ENCODE peak calls at places on chromosomes 6 and 20, in six cellular contexts. T is A549, K is GM13976, L is fibroblast of pulmonary artery, U is prostate gland, F is HepG2. S is an unnamed sample.

GRCh38 chr6:13355043-13355945 is 27.0 kb upstream of the TBC1D7 start:
- DNase-seq in U (peak), T (no peak), K (no peak), L (peak), F (peak), S (no peak)

GRCh38 chr6:91299544-91300491 is 712.9 kb upstream of the MAP3K7 start:
- DNase-seq in K (no peak), F (no peak), T (no peak), L (peak), U (no peak), S (no peak)

GRCh38 chr6:17907467-17908229 is 79.8 kb downstream of the KIF13A start:
- DNase-seq in U (peak), L (peak), F (peak), K (no peak), T (peak), S (no peak)

GRCh38 chr6:10587694-10588392 is 66.7 kb downstream of the GCNT2 start:
- DNase-seq in U (no peak), L (no peak), K (no peak), F (no peak), T (no peak), S (no peak)

GRCh38 chr6:74871757-74872156 is 334.1 kb downstream of the COL12A1 start:
- DNase-seq in L (peak), U (no peak), K (no peak), F (no peak), T (no peak), S (no peak)

GRCh38 chr6:47134476-47135189 is 92.5 kb upstream of the ADGRF1 start:
- DNase-seq in K (no peak), F (peak), T (peak), U (peak), L (peak), S (no peak)

GRCh38 chr20:11705512-11705911 is 212.2 kb upstream of the BTBD3 start:
- DNase-seq in K (no peak), T (no peak), L (no peak), F (no peak), U (no peak), S (no peak)

GRCh38 chr20:24608926-24609667 is 139.7 kb downstream of the SYNDIG1 start:
- DNase-seq in K (no peak), L (peak), T (no peak), F (no peak), U (no peak), S (no peak)

GRCh38 chr6:20319520-20320357 is 81.9 kb upstream of the E2F3 start:
- DNase-seq in K (peak), U (no peak), L (no peak), F (no peak), T (no peak), S (no peak)

GRCh38 chr20:32064667-32065066 is 12.6 kb downstream of the HCK start:
- DNase-seq in L (no peak), F (no peak), T (no peak), K (peak), U (no peak), S (no peak)

GRCh38 chr20:842547-842940 is 9.0 kb downstream of the FAM110A start:
- DNase-seq in T (no peak), K (no peak), F (no peak), U (no peak), L (no peak), S (no peak)

GRCh38 chr6:14799928-14800327 is 445.9 kb upstream of the JARID2 start:
- DNase-seq in K (peak), U (peak), L (peak), T (peak), F (peak), S (peak)

GRCh38 chr6:126805861-126806260 is 312.6 kb upstream of the RSPO3 start:
- DNase-seq in F (no peak), L (peak), T (no peak), U (no peak), K (no peak), S (no peak)

GRCh38 chr6:118641042-118641441 is 10.3 kb downstream of the CEP85L start:
- DNase-seq in U (no peak), K (no peak), L (no peak), T (no peak), F (no peak), S (no peak)

GRCh38 chr6:68642081-68642480 is 7.0 kb downstream of the ADGRB3 start:
- DNase-seq in L (no peak), T (no peak), K (no peak), F (no peak), U (no peak), S (no peak)
- TF ChIP-seq CTCF in L (no peak), T (no peak), K (no peak), F (no peak), U (no peak), S (no peak)

GRCh38 chr6:89025633-89026032 is 54.9 kb upstream of the PNRC1 start:
- DNase-seq in K (no peak), L (no peak), T (no peak), F (no peak), U (no peak), S (no peak)

GRCh38 chr6:89026151-89026550 is 54.4 kb upstream of the PNRC1 start:
- DNase-seq in K (no peak), T (no peak), U (no peak), L (no peak), F (no peak), S (no peak)

GRCh38 chr6:89023591-89024441 is 56.7 kb upstream of the PNRC1 start:
- DNase-seq in F (no peak), U (no peak), L (peak), K (no peak), T (no peak), S (no peak)

GRCh38 chr6:89022747-89023289 is 57.7 kb upstream of the PNRC1 start:
- DNase-seq in U (peak), T (no peak), K (no peak), F (no peak), L (peak), S (no peak)

GRCh38 chr6:89024456-89024855 is 56.1 kb upstream of the PNRC1 start:
- DNase-seq in L (no peak), F (no peak), T (no peak), U (no peak), K (no peak), S (no peak)
- TF ChIP-seq CTCF in L (no peak), F (no peak), T (no peak), U (no peak), K (no peak), S (no peak)

GRCh38 chr20:50837532-50838321 is 42.9 kb downstream of the BCAS4 start:
- DNase-seq in T (no peak), L (peak), K (peak), F (no peak), U (peak), S (no peak)

GRCh38 chr20:50842821-50843220 is 48.0 kb downstream of the BCAS4 start:
- DNase-seq in T (no peak), U (no peak), L (no peak), F (no peak), K (no peak), S (no peak)

GRCh38 chr20:50834599-50835005 is 39.7 kb downstream of the BCAS4 start:
- DNase-seq in U (no peak), L (peak), K (no peak), T (no peak), F (peak), S (no peak)

GRCh38 chr20:50838322-50838625 is 43.4 kb downstream of the BCAS4 start:
- DNase-seq in T (no peak), U (no peak), F (no peak), K (no peak), L (no peak), S (no peak)

DNA sequence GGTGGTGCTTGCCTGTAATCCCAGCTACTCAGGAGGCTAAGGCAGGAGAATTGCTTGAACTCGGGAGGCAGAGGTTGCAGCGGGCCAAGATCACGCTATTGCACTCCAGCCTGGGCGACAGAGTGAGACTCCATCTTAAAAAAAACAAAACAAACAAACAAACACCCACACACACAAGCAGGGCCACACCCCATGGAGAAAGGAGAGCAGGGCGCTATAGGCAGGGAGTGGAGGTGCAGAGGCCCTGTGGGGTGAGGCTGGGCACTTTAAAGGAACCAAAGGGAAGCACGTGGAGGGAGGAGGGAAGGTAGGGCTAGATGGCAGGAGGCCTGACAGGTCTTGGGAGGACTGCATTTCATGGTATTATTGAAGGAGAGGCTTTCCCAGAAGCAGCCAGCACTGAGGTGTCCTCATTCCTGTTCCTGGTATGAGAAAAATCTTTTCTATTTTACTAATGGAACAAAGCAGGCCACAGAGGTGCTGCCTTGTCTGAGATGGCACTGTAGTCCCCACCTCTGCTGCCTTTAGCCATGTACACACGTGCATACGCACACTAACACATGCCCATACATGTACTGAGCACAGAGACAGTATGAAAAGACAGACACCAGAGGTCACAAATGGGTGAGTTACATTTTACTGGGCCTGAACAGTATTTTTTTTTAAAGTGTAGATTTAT is 44.0 kb downstream of the BCAS4 start:
- DNase-seq in U (peak), T (no peak), K (no peak), L (no peak), F (no peak), S (no peak)
- TF ChIP-seq CTCF in U (no peak), T (no peak), K (no peak), L (no peak), F (no peak), S (no peak)

GRCh38 chr6:33040157-33040556 is 30.8 kb upstream of the HLA-DOA start:
- DNase-seq in T (no peak), F (no peak), L (no peak), U (no peak), K (no peak), S (no peak)
- TF ChIP-seq CTCF in T (no peak), F (no peak), L (no peak), U (no peak), K (no peak), S (no peak)

DNA sequence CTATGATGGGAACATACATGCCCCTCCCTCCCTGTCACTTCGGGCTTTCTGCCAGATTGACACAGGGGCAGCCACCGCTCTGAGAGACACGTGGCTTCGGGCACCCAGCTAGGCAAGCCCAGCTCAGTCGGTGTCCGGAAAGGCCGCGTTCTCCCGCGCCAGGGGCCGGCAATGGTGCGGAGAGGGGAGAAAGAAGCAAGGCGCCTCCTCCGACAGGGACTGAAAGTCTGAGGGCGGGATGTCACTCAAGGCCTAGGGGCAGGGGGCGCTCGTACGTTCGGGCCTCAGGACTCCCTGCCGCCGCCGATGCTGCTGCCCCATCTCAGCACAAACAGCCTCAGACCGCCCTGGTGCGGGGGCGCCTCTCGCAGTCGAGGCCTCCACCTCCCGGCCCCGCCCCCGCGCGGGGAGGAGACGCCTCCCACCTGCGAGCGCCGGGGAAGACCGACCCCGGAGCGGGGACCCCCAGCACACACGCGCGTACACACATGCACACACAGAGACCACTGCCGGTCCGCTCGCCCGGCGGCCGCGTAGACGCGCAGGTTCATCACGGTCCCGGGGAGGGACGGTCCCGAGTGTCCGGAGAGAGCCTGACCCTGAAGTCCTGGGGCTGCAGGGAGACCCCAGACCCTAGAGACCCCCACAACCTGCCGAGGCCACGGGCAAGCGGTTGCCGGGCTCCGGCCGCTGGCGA is 1.9 kb downstream of the GRM4 start:
- DNase-seq in K (peak), U (no peak), F (peak), T (peak), L (no peak), S (peak)
- TF ChIP-seq CTCF in K (no peak), U (no peak), F (peak), T (peak), L (no peak), S (peak)

GRCh38 chr20:15603978-15604377 is 969.3 kb downstream of the KIF16B start:
- DNase-seq in F (no peak), U (no peak), T (no peak), L (no peak), K (no peak), S (no peak)

GRCh38 chr20:15599961-15600360 is 973.3 kb downstream of the KIF16B start:
- DNase-seq in T (no peak), F (no peak), U (no peak), K (no peak), L (no peak), S (no peak)

GRCh38 chr20:15604406-15604805 is 968.8 kb downstream of the KIF16B start:
- DNase-seq in F (no peak), U (no peak), K (no peak), T (no peak), L (no peak), S (no peak)

GRCh38 chr20:15600565-15600964 is 972.7 kb downstream of the KIF16B start:
- DNase-seq in U (no peak), K (no peak), L (no peak), F (no peak), T (no peak), S (no peak)

GRCh38 chr20:15603501-15603900 is 969.7 kb downstream of the KIF16B start:
- DNase-seq in K (no peak), U (no peak), T (no peak), F (no peak), L (no peak), S (no peak)
- TF ChIP-seq CTCF in K (no peak), U (no peak), T (no peak), F (no peak), L (no peak), S (no peak)

GRCh38 chr6:6470112-6470511 is 118.4 kb upstream of the LY86 start:
- DNase-seq in F (no peak), U (no peak), T (no peak), K (no peak), L (no peak), S (no peak)
- TF ChIP-seq CTCF in F (no peak), U (no peak), T (no peak), K (no peak), L (no peak), S (no peak)

GRCh38 chr6:41901882-41902519 is 6.8 kb upstream of the USP49 start:
- DNase-seq in K (peak), L (peak), T (peak), F (no peak), U (no peak), S (peak)
- TF ChIP-seq CTCF in K (peak), L (peak), T (peak), F (peak), U (no peak), S (peak)

DNA sequence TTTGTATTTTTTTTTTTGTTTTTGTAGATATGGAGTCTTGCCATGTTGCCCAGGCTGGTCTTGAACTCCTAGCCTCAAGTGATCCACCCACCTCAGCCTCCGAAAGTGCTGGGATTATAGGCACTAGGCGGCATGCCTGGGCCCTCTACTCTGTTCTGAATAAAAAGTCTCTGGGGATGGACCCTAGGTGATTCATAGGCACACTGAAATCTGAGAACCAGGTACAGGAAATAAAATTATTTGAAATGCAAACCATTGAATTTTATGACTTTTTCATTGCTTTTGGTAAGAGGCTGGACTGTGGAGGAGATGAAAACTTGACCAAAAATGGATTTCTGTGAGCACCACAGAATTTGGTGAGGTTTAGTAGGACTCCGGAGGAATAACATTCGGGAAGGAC is 117.5 kb downstream of the PRIM2 start:
- DNase-seq in K (no peak), L (no peak), T (no peak), U (no peak), F (no peak), S (no peak)
- TF ChIP-seq CTCF in K (no peak), L (no peak), T (no peak), U (no peak), F (no peak), S (no peak)

GRCh38 chr20:61895016-61895415 is 170.7 kb downstream of the TAF4 start:
- DNase-seq in L (no peak), T (no peak), U (no peak), K (no peak), F (no peak), S (no peak)
- TF ChIP-seq CTCF in L (no peak), T (no peak), U (no peak), K (no peak), F (no peak), S (no peak)

S was measured in endothelial cell.